ENCODE peak calls at places on chromosomes 12 and 14, in eight cellular contexts. One of them, this sample, is unnamed.

GRCh38 chr12:89781961-89782360 is 73.3 kb upstream of the ATP2B1 start:
- DNase-seq in body of pancreas: no peak
- DNase-seq in neural progenitor cell: no peak
- DNase-seq in adipocyte: no peak
- DNase-seq in CD8-positive, alpha-beta memory T cell: no peak
- DNase-seq in MM.1S: no peak
- DNase-seq in BE2C: no peak
- DNase-seq in A549: no peak
- DNase-seq in this sample: no peak

GRCh38 chr12:49720214-49720613 is 13.0 kb upstream of the FMNL3 start:
- DNase-seq in body of pancreas: no peak
- DNase-seq in neural progenitor cell: no peak
- DNase-seq in adipocyte: peak; percentile 38
- DNase-seq in CD8-positive, alpha-beta memory T cell: no peak
- DNase-seq in MM.1S: no peak
- DNase-seq in BE2C: no peak
- DNase-seq in A549: no peak
- DNase-seq in this sample: no peak

GRCh38 chr14:45658226-45658916 is 405.4 kb upstream of the MIS18BP1 start:
- DNase-seq in body of pancreas: no peak
- DNase-seq in neural progenitor cell: no peak
- DNase-seq in adipocyte: no peak
- DNase-seq in CD8-positive, alpha-beta memory T cell: no peak
- DNase-seq in MM.1S: no peak
- DNase-seq in BE2C: no peak
- DNase-seq in A549: no peak
- DNase-seq in this sample: no peak

GRCh38 chr14:40987481-40987880 is 619.2 kb upstream of the LRFN5 start:
- DNase-seq in body of pancreas: no peak
- DNase-seq in neural progenitor cell: no peak
- DNase-seq in adipocyte: no peak
- DNase-seq in CD8-positive, alpha-beta memory T cell: no peak
- DNase-seq in MM.1S: no peak
- DNase-seq in BE2C: no peak
- DNase-seq in A549: no peak
- DNase-seq in this sample: no peak

GRCh38 chr12:123516221-123516780 is 17.2 kb downstream of the RILPL1 start:
- DNase-seq in body of pancreas: no peak
- DNase-seq in neural progenitor cell: peak; percentile 32
- DNase-seq in adipocyte: peak; percentile 70
- DNase-seq in CD8-positive, alpha-beta memory T cell: no peak
- DNase-seq in MM.1S: no peak
- DNase-seq in BE2C: no peak
- DNase-seq in A549: no peak
- DNase-seq in this sample: no peak

GRCh38 chr14:60287452-60287851 is 38.4 kb downstream of the PPM1A start:
- DNase-seq in body of pancreas: no peak
- DNase-seq in neural progenitor cell: no peak
- DNase-seq in adipocyte: no peak
- DNase-seq in CD8-positive, alpha-beta memory T cell: no peak
- DNase-seq in MM.1S: no peak
- DNase-seq in BE2C: no peak
- DNase-seq in A549: no peak
- DNase-seq in this sample: no peak

GRCh38 chr12:115543269-115543668 is 734.2 kb downstream of the MED13L start:
- DNase-seq in body of pancreas: no peak
- DNase-seq in neural progenitor cell: no peak
- DNase-seq in adipocyte: no peak
- DNase-seq in CD8-positive, alpha-beta memory T cell: no peak
- DNase-seq in MM.1S: no peak
- DNase-seq in BE2C: no peak
- DNase-seq in A549: no peak
- DNase-seq in this sample: no peak

GRCh38 chr14:71056168-71056567 is 148.9 kb downstream of the PCNX1 start:
- DNase-seq in body of pancreas: no peak
- DNase-seq in neural progenitor cell: no peak
- DNase-seq in adipocyte: peak; percentile 32
- DNase-seq in CD8-positive, alpha-beta memory T cell: no peak
- DNase-seq in MM.1S: no peak
- DNase-seq in BE2C: no peak
- DNase-seq in A549: no peak
- DNase-seq in this sample: no peak

GRCh38 chr14:103994535-103995184 is 52.3 kb upstream of the RD3L start:
- DNase-seq in body of pancreas: no peak
- DNase-seq in neural progenitor cell: no peak
- DNase-seq in adipocyte: no peak
- DNase-seq in CD8-positive, alpha-beta memory T cell: no peak
- DNase-seq in MM.1S: no peak
- DNase-seq in BE2C: no peak
- DNase-seq in A549: no peak
- DNase-seq in this sample: no peak

GRCh38 chr14:71452987-71453386 is 479.2 kb upstream of the RGS6 start:
- DNase-seq in body of pancreas: no peak
- DNase-seq in neural progenitor cell: no peak
- DNase-seq in adipocyte: peak; percentile 50
- DNase-seq in CD8-positive, alpha-beta memory T cell: no peak
- DNase-seq in MM.1S: no peak
- DNase-seq in BE2C: no peak
- DNase-seq in A549: no peak
- DNase-seq in this sample: no peak

GRCh38 chr14:69424139-69424923 is 25.8 kb downstream of the SLC39A9 start:
- DNase-seq in body of pancreas: no peak
- DNase-seq in neural progenitor cell: no peak
- DNase-seq in adipocyte: no peak
- DNase-seq in CD8-positive, alpha-beta memory T cell: no peak
- DNase-seq in MM.1S: no peak
- DNase-seq in BE2C: no peak
- DNase-seq in A549: no peak
- DNase-seq in this sample: no peak

GRCh38 chr12:13288501-13288900 is 92.0 kb downstream of the EMP1 start:
- DNase-seq in body of pancreas: no peak
- DNase-seq in neural progenitor cell: no peak
- DNase-seq in adipocyte: no peak
- DNase-seq in CD8-positive, alpha-beta memory T cell: no peak
- DNase-seq in MM.1S: no peak
- DNase-seq in BE2C: no peak
- DNase-seq in A549: no peak
- DNase-seq in this sample: no peak

GRCh38 chr12:56160160-56160763 is 2.1 kb downstream of the MYL6 start:
- DNase-seq in body of pancreas: no peak
- DNase-seq in neural progenitor cell: no peak
- DNase-seq in adipocyte: no peak
- DNase-seq in CD8-positive, alpha-beta memory T cell: peak; percentile 71
- DNase-seq in MM.1S: no peak
- DNase-seq in BE2C: no peak
- DNase-seq in A549: no peak
- DNase-seq in this sample: no peak

GRCh38 chr12:107320031-107320928 is 226.9 kb upstream of the CRY1 start:
- DNase-seq in body of pancreas: peak; percentile 43
- DNase-seq in neural progenitor cell: peak; percentile 76
- DNase-seq in adipocyte: peak; percentile 53
- DNase-seq in CD8-positive, alpha-beta memory T cell: peak; percentile 83
- DNase-seq in MM.1S: peak; percentile 19
- DNase-seq in BE2C: no peak
- DNase-seq in A549: peak; percentile 81
- DNase-seq in this sample: peak; percentile 61

GRCh38 chr12:118136559-118137003 is 657 bp downstream of the PEBP1 start:
- DNase-seq in body of pancreas: peak; percentile 68
- DNase-seq in neural progenitor cell: peak; percentile 68
- DNase-seq in adipocyte: peak; percentile 78
- DNase-seq in CD8-positive, alpha-beta memory T cell: peak; percentile 52
- DNase-seq in MM.1S: peak; percentile 18
- DNase-seq in BE2C: peak; percentile 33
- DNase-seq in A549: peak; percentile 30
- DNase-seq in this sample: peak; percentile 51

GRCh38 chr14:91315844-91316267 is 71.4 kb upstream of the GPR68 start:
- DNase-seq in body of pancreas: no peak
- DNase-seq in neural progenitor cell: no peak
- DNase-seq in adipocyte: no peak
- DNase-seq in CD8-positive, alpha-beta memory T cell: peak; percentile 93
- DNase-seq in MM.1S: peak; percentile 73
- DNase-seq in BE2C: no peak
- DNase-seq in A549: no peak
- DNase-seq in this sample: no peak

GRCh38 chr12:96719671-96720362 is 187.2 kb upstream of the NEDD1 start:
- DNase-seq in body of pancreas: peak; percentile 30
- DNase-seq in neural progenitor cell: no peak
- DNase-seq in adipocyte: peak; percentile 48
- DNase-seq in CD8-positive, alpha-beta memory T cell: no peak
- DNase-seq in MM.1S: peak; percentile 87
- DNase-seq in BE2C: no peak
- DNase-seq in A549: no peak
- DNase-seq in this sample: no peak

GRCh38 chr12:11269607-11270006 is at the start of gene PRB3:
- DNase-seq in body of pancreas: no peak
- DNase-seq in neural progenitor cell: no peak
- DNase-seq in adipocyte: no peak
- DNase-seq in CD8-positive, alpha-beta memory T cell: no peak
- DNase-seq in MM.1S: no peak
- DNase-seq in BE2C: no peak
- DNase-seq in A549: no peak
- DNase-seq in this sample: no peak

GRCh38 chr12:107788690-107789458 is 14.4 kb downstream of the ASCL4 start:
- DNase-seq in body of pancreas: no peak
- DNase-seq in neural progenitor cell: peak; percentile 3
- DNase-seq in adipocyte: no peak
- DNase-seq in CD8-positive, alpha-beta memory T cell: no peak
- DNase-seq in MM.1S: no peak
- DNase-seq in BE2C: no peak
- DNase-seq in A549: no peak
- DNase-seq in this sample: no peak

DNA sequence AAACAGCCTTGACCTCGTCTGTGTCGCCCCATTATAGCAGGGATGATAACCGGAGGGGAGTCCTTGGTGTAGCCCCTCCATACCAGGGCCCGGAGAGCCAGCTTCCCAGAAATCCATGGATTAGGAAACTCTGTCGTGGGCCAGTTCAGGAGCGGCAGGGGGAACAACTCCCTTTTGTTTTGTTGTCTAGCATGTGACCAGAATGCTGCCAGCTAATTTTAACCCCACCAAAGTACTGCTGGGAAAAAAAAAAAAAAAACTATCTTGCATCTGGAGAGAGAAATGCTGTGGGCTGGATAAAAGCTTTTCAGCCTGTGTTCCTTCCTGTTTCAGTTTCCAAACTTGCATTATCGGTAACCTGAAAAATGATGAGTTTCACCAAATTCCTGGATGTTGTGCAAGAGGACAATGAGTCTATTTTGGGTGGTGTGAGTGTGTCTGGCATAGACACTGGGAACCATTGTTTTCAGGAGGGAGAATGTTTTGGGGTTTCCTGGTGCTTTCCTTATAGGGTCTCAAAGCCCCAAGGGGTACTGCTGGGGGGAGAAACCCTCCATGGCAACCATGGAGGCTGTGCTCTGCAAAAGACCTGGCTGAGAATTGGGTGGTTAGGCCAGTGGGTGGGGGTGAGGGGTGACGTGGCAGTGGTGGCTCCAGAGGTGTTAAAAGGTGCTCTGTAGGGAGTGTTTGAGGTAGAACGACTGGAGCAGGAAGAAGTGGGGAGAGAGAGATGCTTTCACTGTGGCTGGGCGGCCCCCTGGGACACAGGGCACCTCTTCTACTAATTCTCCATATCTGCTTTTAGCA is 14.9 kb upstream of the IRF2BPL start:
- DNase-seq in body of pancreas: no peak
- DNase-seq in neural progenitor cell: no peak
- DNase-seq in adipocyte: peak; percentile 81
- DNase-seq in CD8-positive, alpha-beta memory T cell: peak; percentile 76
- DNase-seq in MM.1S: no peak
- DNase-seq in BE2C: no peak
- DNase-seq in A549: peak; percentile 49
- DNase-seq in this sample: no peak
- H3K4me1 ChIP-seq in body of pancreas: peaks cover 80% of the 10 kb centered on the region
- H3K4me1 ChIP-seq in neural progenitor cell: peaks cover 49% of the 10 kb centered on the region
- H3K4me1 ChIP-seq in adipocyte: peaks cover 74% of the 10 kb centered on the region
- H3K4me1 ChIP-seq in CD8-positive, alpha-beta memory T cell: peaks cover 76% of the 10 kb centered on the region
- H3K4me1 ChIP-seq in MM.1S: peaks cover 35% of the 10 kb centered on the region
- H3K4me1 ChIP-seq in BE2C: peaks cover 57% of the 10 kb centered on the region
- H3K4me1 ChIP-seq in A549: peaks cover 80% of the 10 kb centered on the region
- H3K4me1 ChIP-seq in this sample: peaks cover 55% of the 10 kb centered on the region

GRCh38 chr14:61471297-61471980 is 150.1 kb downstream of the PRKCH start:
- DNase-seq in body of pancreas: no peak
- DNase-seq in neural progenitor cell: no peak
- DNase-seq in adipocyte: no peak
- DNase-seq in CD8-positive, alpha-beta memory T cell: no peak
- DNase-seq in MM.1S: no peak
- DNase-seq in BE2C: peak; percentile 54
- DNase-seq in A549: no peak
- DNase-seq in this sample: no peak

GRCh38 chr14:61470954-61471279 is 149.5 kb downstream of the PRKCH start:
- DNase-seq in body of pancreas: no peak
- DNase-seq in neural progenitor cell: no peak
- DNase-seq in adipocyte: no peak
- DNase-seq in CD8-positive, alpha-beta memory T cell: no peak
- DNase-seq in MM.1S: no peak
- DNase-seq in BE2C: no peak
- DNase-seq in A549: no peak
- DNase-seq in this sample: no peak

GRCh38 chr14:61472801-61473376 is 151.5 kb downstream of the PRKCH start:
- DNase-seq in body of pancreas: no peak
- DNase-seq in neural progenitor cell: no peak
- DNase-seq in adipocyte: no peak
- DNase-seq in CD8-positive, alpha-beta memory T cell: peak; percentile 80
- DNase-seq in MM.1S: no peak
- DNase-seq in BE2C: no peak
- DNase-seq in A549: no peak
- DNase-seq in this sample: no peak

GRCh38 chr14:61470261-61470953 is 149.0 kb downstream of the PRKCH start:
- DNase-seq in body of pancreas: no peak
- DNase-seq in neural progenitor cell: peak; percentile 63
- DNase-seq in adipocyte: peak; percentile 90
- DNase-seq in CD8-positive, alpha-beta memory T cell: no peak
- DNase-seq in MM.1S: no peak
- DNase-seq in BE2C: peak; percentile 89
- DNase-seq in A549: peak; percentile 83
- DNase-seq in this sample: peak; percentile 26

GRCh38 chr14:61472025-61472672 is 150.8 kb downstream of the PRKCH start:
- DNase-seq in body of pancreas: no peak
- DNase-seq in neural progenitor cell: no peak
- DNase-seq in adipocyte: peak; percentile 95
- DNase-seq in CD8-positive, alpha-beta memory T cell: peak; percentile 67
- DNase-seq in MM.1S: no peak
- DNase-seq in BE2C: peak; percentile 94
- DNase-seq in A549: peak; percentile 89
- DNase-seq in this sample: no peak
- H3K4me1 ChIP-seq in body of pancreas: peaks cover 15% of the 10 kb centered on the region
- H3K4me1 ChIP-seq in neural progenitor cell: peaks cover 19% of the 10 kb centered on the region
- H3K4me1 ChIP-seq in adipocyte: peaks cover 79% of the 10 kb centered on the region
- H3K4me1 ChIP-seq in CD8-positive, alpha-beta memory T cell: peaks cover 96% of the 10 kb centered on the region
- H3K4me1 ChIP-seq in MM.1S: peaks cover 5% of the 10 kb centered on the region
- H3K4me1 ChIP-seq in BE2C: peaks cover 35% of the 10 kb centered on the region
- H3K4me1 ChIP-seq in A549: peaks cover 75% of the 10 kb centered on the region
- H3K4me1 ChIP-seq in this sample: no peaks in the 10 kb centered on the region

GRCh38 chr12:94203796-94204195 is 55.4 kb downstream of the PLXNC1 start:
- DNase-seq in body of pancreas: no peak
- DNase-seq in neural progenitor cell: no peak
- DNase-seq in adipocyte: no peak
- DNase-seq in CD8-positive, alpha-beta memory T cell: no peak
- DNase-seq in MM.1S: no peak
- DNase-seq in BE2C: no peak
- DNase-seq in A549: no peak
- DNase-seq in this sample: no peak
- H3K4me1 ChIP-seq in body of pancreas: no peaks in the 10 kb centered on the region
- H3K4me1 ChIP-seq in neural progenitor cell: no peaks in the 10 kb centered on the region
- H3K4me1 ChIP-seq in adipocyte: peaks cover 15% of the 10 kb centered on the region
- H3K4me1 ChIP-seq in CD8-positive, alpha-beta memory T cell: peaks cover 49% of the 10 kb centered on the region
- H3K4me1 ChIP-seq in MM.1S: peaks cover 43% of the 10 kb centered on the region
- H3K4me1 ChIP-seq in BE2C: no peaks in the 10 kb centered on the region
- H3K4me1 ChIP-seq in A549: no peaks in the 10 kb centered on the region
- H3K4me1 ChIP-seq in this sample: peaks cover 18% of the 10 kb centered on the region

GRCh38 chr12:130468186-130468585 is 130.5 kb downstream of the PIWIL1 start:
- DNase-seq in body of pancreas: no peak
- DNase-seq in neural progenitor cell: no peak
- DNase-seq in adipocyte: no peak
- DNase-seq in CD8-positive, alpha-beta memory T cell: no peak
- DNase-seq in MM.1S: no peak
- DNase-seq in BE2C: no peak
- DNase-seq in A549: no peak
- DNase-seq in this sample: no peak
- H3K4me1 ChIP-seq in body of pancreas: no peaks in the 10 kb centered on the region
- H3K4me1 ChIP-seq in neural progenitor cell: peaks cover 13% of the 10 kb centered on the region
- H3K4me1 ChIP-seq in adipocyte: no peaks in the 10 kb centered on the region
- H3K4me1 ChIP-seq in CD8-positive, alpha-beta memory T cell: no peaks in the 10 kb centered on the region
- H3K4me1 ChIP-seq in MM.1S: no peaks in the 10 kb centered on the region
- H3K4me1 ChIP-seq in BE2C: peaks cover 5% of the 10 kb centered on the region
- H3K4me1 ChIP-seq in A549: no peaks in the 10 kb centered on the region
- H3K4me1 ChIP-seq in this sample: no peaks in the 10 kb centered on the region